ENCODE peak calls at places on chromosomes 7 and 10, in six cellular contexts. O is hepatocyte; F is iris pigment epithelial cell; L is EL; K is activated T-helper 9 cell treated with anti-CD3 and anti-CD28 coated beads, Interleukin-2, amount 50 U/mL, for 16 hours; I is CD8-positive, alpha-beta memory T cell. U is an unnamed sample.

GRCh38 chr10:102020938-102021337 is 35.0 kb downstream of the ARMH3 start:
- DNase-seq in K (no peak), I (no peak), F (no peak), L (no peak), O (no peak), U (no peak)

GRCh38 chr7:96199421-96199820 is 122.5 kb downstream of the SLC25A13 start:
- DNase-seq in F (peak), I (no peak), L (peak), K (no peak), O (no peak), U (no peak)

GRCh38 chr10:28676968-28677888 is at the start of gene BAMBI:
- DNase-seq in F (peak), I (peak), L (peak), K (peak), O (peak), U (peak)

GRCh38 chr10:116866987-116867595 is 17.8 kb downstream of the ENO4 start:
- DNase-seq in L (peak), O (no peak), F (peak), I (no peak), K (no peak), U (no peak)

GRCh38 chr7:330554-331230 is 40.7 kb downstream of the FOXL3 start:
- DNase-seq in K (no peak), O (no peak), F (no peak), I (no peak), L (no peak), U (no peak)

GRCh38 chr7:139630643-139631519 is 107.4 kb downstream of the CLEC2L start:
- DNase-seq in K (no peak), O (no peak), L (no peak), F (no peak), I (no peak), U (no peak)

GRCh38 chr10:62880162-62880561 is 64.0 kb upstream of the EGR2 start:
- DNase-seq in F (no peak), I (no peak), O (no peak), L (no peak), K (no peak), U (no peak)

GRCh38 chr10:131662851-131663250 is 238.0 kb upstream of the PPP2R2D start:
- DNase-seq in L (no peak), I (no peak), O (no peak), F (no peak), K (no peak), U (no peak)

GRCh38 chr7:7673240-7673550 is 32.6 kb downstream of the UMAD1 start:
- DNase-seq in K (no peak), L (no peak), O (no peak), F (no peak), I (no peak), U (no peak)

GRCh38 chr10:119306514-119306951 is 99.2 kb downstream of the GRK5 start:
- DNase-seq in K (peak), F (peak), I (peak), O (peak), L (peak), U (peak)

GRCh38 chr10:409403-410040 is 274.3 kb downstream of the ZMYND11 start:
- DNase-seq in I (no peak), L (no peak), O (peak), K (no peak), F (no peak), U (no peak)

GRCh38 chr10:42866115-42866995 is 83.8 kb downstream of the BMS1 start:
- DNase-seq in I (peak), L (peak), O (peak), K (no peak), F (peak), U (peak)

GRCh38 chr10:48448796-48449195 is 142.3 kb downstream of the MAPK8 start:
- DNase-seq in F (peak), O (peak), K (no peak), I (no peak), L (peak), U (no peak)

GRCh38 chr10:114551310-114551972 is 106.6 kb downstream of the ABLIM1 start:
- DNase-seq in O (peak), L (no peak), I (no peak), F (peak), K (no peak), U (no peak)

GRCh38 chr7:66771795-66772194 is 31.3 kb downstream of the RABGEF1 start:
- DNase-seq in O (no peak), L (no peak), I (no peak), F (no peak), K (no peak), U (no peak)

GRCh38 chr10:73965890-73966768 is 31.8 kb upstream of the VCL start:
- DNase-seq in O (peak), K (no peak), I (no peak), F (peak), L (peak), U (no peak)

GRCh38 chr10:93461807-93462178 is 20.3 kb downstream of the MYOF start:
- DNase-seq in F (peak), K (no peak), I (no peak), O (no peak), L (peak), U (no peak)

GRCh38 chr7:116258734-116259133 is 48.4 kb downstream of the TES start:
- DNase-seq in I (peak), O (peak), K (no peak), F (peak), L (peak), U (peak)

GRCh38 chr7:50591480-50592438 is 26.6 kb upstream of the DDC start:
- DNase-seq in I (no peak), O (peak), F (no peak), L (no peak), K (no peak), U (no peak)

GRCh38 chr10:46017733-46018132 is 12.7 kb downstream of the NCOA4 start:
- DNase-seq in O (no peak), I (no peak), F (no peak), K (no peak), L (no peak), U (no peak)

GRCh38 chr10:115921795-115922194 is 351.2 kb downstream of the GFRA1 start:
- DNase-seq in I (no peak), L (peak), K (no peak), O (no peak), F (peak), U (no peak)

GRCh38 chr7:41449694-41450093 is 253.2 kb downstream of the INHBA start:
- DNase-seq in F (no peak), K (no peak), O (no peak), I (no peak), L (no peak), U (no peak)

GRCh38 chr7:133275441-133276105 is 22.7 kb downstream of the EXOC4 start:
- DNase-seq in I (no peak), O (no peak), F (peak), L (peak), K (no peak), U (no peak)

GRCh38 chr7:102431617-102432298 is 1.6 kb upstream of the ORAI2 start:
- DNase-seq in L (no peak), O (peak), K (peak), I (peak), F (no peak), U (peak)

GRCh38 chr7:66140924-66141323 is 26.3 kb downstream of the CRCP start:
- DNase-seq in L (peak), I (no peak), F (peak), O (peak), K (no peak), U (no peak)

GRCh38 chr10:47412177-47412730 is 28.2 kb upstream of the ZNF488 start:
- DNase-seq in O (no peak), I (no peak), L (no peak), K (no peak), F (no peak), U (no peak)

GRCh38 chr7:155574556-155574955 is 28.2 kb upstream of the CNPY1 start:
- DNase-seq in K (no peak), O (no peak), L (no peak), F (no peak), I (no peak), U (no peak)

U was measured in effector memory CD8-positive, alpha-beta T cell.